ENCODE peak calls at places on chromosomes 12 and 14, in five cellular contexts. Z is heart left ventricle, N is body of pancreas, J is stomach, I is esophagus squamous epithelium. R is an unnamed sample.
A peak's percentile ranks its signal among the peaks of the same experiment; 100 is the strongest.

GRCh38 chr14:95516554-95517209 is at the start of gene SYNE3:
- DNase-seq in Z (peak; percentile 88), N (peak; percentile 50), J (peak; percentile 66), I (no peak), R (no peak)

GRCh38 chr12:8078400-8078799 is 3.7 kb upstream of the NECAP1 start:
- DNase-seq in Z (no peak), N (peak; percentile 23), J (no peak), I (no peak), R (no peak)

GRCh38 chr14:91367173-91368171 is 50.1 kb downstream of the CCDC88C start:
- DNase-seq in Z (no peak), N (peak; percentile 65), J (peak; percentile 85), I (no peak), R (no peak)

GRCh38 chr14:60091550-60092511 is at the start of gene PCNX4:
- DNase-seq in Z (peak; percentile 97), N (peak; percentile 98), J (peak; percentile 97), I (peak; percentile 88), R (peak; percentile 98)

GRCh38 chr12:78037707-78038106 is 207.0 kb downstream of the NAV3 start:
- DNase-seq in Z (no peak), N (no peak), J (no peak), I (no peak), R (no peak)

GRCh38 chr12:26572131-26572530 is 260.9 kb downstream of the ITPR2 start:
- DNase-seq in Z (no peak), N (no peak), J (no peak), I (no peak), R (no peak)

GRCh38 chr14:80356413-80356812 is 145.1 kb upstream of the DIO2 start:
- DNase-seq in Z (no peak), N (peak; percentile 18), J (no peak), I (no peak), R (no peak)

GRCh38 chr12:38102197-38102596 is 214.4 kb upstream of the ALG10B start:
- DNase-seq in Z (no peak), N (no peak), J (no peak), I (no peak), R (no peak)

GRCh38 chr12:39443704-39444234 is 849 bp upstream of the KIF21A start:
- DNase-seq in Z (no peak), N (no peak), J (no peak), I (no peak), R (no peak)

GRCh38 chr12:42684171-42685071 is 94.9 kb upstream of the PRICKLE1 start:
- DNase-seq in Z (no peak), N (no peak), J (no peak), I (no peak), R (no peak)

GRCh38 chr12:76183459-76184186 is 99.1 kb upstream of the NAP1L1 start:
- DNase-seq in Z (no peak), N (peak; percentile 5), J (no peak), I (no peak), R (peak; percentile 16)

GRCh38 chr14:69658664-69659261 is 47.4 kb downstream of the SUSD6 start:
- DNase-seq in Z (no peak), N (no peak), J (no peak), I (no peak), R (no peak)

GRCh38 chr12:57751432-57751787 is 700 bp downstream of the CDK4 start:
- DNase-seq in Z (no peak), N (no peak), J (no peak), I (no peak), R (no peak)

GRCh38 chr14:105336477-105337287 is 22.1 kb downstream of the PACS2 start:
- DNase-seq in Z (no peak), N (no peak), J (no peak), I (no peak), R (no peak)

GRCh38 chr12:31370645-31371620 is 45.0 kb upstream of the SINHCAF start:
- DNase-seq in Z (no peak), N (no peak), J (no peak), I (no peak), R (no peak)

GRCh38 chr12:51921017-51921725 is 13.9 kb downstream of the ACVRL1 start:
- DNase-seq in Z (no peak), N (no peak), J (no peak), I (no peak), R (no peak)

GRCh38 chr14:56215180-56215579 is 97.0 kb downstream of the PELI2 start:
- DNase-seq in Z (no peak), N (no peak), J (no peak), I (no peak), R (no peak)

GRCh38 chr14:64337901-64338615 is 43.9 kb upstream of the ESR2 start:
- DNase-seq in Z (peak; percentile 56), N (peak; percentile 65), J (peak; percentile 31), I (no peak), R (peak; percentile 37)

GRCh38 chr14:55892906-55893305 is 225.3 kb upstream of the PELI2 start:
- DNase-seq in Z (no peak), N (no peak), J (no peak), I (no peak), R (no peak)

GRCh38 chr12:6847676-6848075 is 3.4 kb downstream of the CDCA3 start:
- DNase-seq in Z (no peak), N (no peak), J (no peak), I (no peak), R (no peak)

GRCh38 chr12:1350055-1350933 is 244.1 kb downstream of the FBXL14 start:
- DNase-seq in Z (no peak), N (no peak), J (no peak), I (no peak), R (no peak)

GRCh38 chr14:36105401-36105800 is 71.1 kb downstream of the PTCSC3 start:
- DNase-seq in Z (no peak), N (no peak), J (no peak), I (no peak), R (no peak)

GRCh38 chr12:53530920-53531319 is 23.6 kb upstream of the NPFF start:
- DNase-seq in Z (no peak), N (no peak), J (no peak), I (no peak), R (no peak)

DNA sequence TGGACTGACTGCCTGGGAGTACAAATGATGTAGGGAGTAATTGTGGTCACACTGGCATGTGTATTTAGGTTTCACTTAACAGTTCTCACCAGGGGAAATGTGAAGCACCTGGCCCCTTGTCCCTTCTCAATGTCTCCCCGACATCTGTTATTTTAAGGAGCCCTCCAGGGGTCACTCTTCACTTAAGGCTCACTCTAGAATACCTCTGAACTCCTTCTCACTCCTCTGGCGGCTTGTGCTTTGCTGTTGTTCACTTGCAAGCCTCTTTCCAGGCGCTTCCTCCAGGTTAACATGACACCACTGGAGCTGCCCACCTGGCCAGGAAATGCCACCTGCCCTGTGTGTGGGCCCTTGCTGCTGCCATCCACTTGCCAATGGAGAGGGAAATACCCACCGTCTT is 56.5 kb upstream of the GZMB start:
- DNase-seq in Z (no peak), N (no peak), J (no peak), I (no peak), R (no peak)
- TF ChIP-seq POLR2A in Z (no peak), N (no peak), J (no peak), I (no peak), R (no peak)

DNA sequence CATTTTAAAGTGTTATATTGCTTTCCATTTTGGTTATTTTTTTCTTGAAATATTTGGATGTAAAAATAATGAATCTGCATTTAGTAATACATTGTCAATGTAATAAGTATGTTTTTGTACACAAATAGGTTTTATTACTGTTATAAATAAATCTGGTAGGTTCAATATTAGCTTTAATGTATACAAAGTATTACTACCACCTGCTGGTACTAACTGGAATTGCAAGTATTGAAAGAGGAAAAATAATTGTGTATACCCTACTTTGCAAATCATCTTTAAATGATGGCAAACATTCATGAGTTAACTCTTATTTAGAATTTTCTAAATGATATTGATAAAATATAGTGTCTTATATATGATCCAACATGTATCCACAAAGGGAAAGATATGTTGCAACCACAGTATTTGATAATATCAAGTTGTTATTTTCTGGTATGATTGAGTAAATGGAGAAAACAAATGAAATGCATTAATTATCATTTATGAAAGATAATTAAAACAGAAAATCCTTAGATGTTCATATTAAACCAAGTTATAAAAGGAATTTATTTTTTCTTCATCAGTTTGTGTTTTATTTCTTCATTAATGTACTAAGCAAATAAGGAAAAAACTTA is 3.2 kb downstream of the OR4K2 start:
- DNase-seq in Z (no peak), N (no peak), J (no peak), I (no peak), R (no peak)
- TF ChIP-seq CTCF in Z (peak; percentile 51), N (peak; percentile 32), J (peak; percentile 43), I (peak; percentile 36), R (no peak)

DNA sequence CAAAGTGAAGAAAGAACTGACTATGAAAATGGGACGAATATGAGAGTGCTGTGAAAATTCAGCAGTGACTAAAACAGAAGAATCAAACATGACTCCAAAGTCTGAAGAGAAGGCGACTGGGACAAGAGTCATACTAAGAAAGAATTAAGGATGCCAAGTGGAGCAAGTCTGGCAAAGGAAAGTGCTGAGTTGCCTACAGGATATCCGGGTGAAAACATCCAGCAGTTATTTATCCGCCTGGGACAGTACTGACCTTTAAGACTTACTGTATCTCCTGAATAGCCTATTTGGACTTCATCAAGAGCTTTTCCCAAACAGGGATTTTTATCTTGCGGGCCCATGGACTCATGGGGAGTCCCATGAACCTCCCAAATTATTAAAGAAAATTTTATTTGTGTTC is 41.1 kb downstream of the KICS2 start:
- DNase-seq in Z (no peak), N (no peak), J (no peak), I (no peak), R (no peak)
- TF ChIP-seq POLR2A in Z (no peak), N (no peak), J (no peak), I (no peak), R (no peak)

DNA sequence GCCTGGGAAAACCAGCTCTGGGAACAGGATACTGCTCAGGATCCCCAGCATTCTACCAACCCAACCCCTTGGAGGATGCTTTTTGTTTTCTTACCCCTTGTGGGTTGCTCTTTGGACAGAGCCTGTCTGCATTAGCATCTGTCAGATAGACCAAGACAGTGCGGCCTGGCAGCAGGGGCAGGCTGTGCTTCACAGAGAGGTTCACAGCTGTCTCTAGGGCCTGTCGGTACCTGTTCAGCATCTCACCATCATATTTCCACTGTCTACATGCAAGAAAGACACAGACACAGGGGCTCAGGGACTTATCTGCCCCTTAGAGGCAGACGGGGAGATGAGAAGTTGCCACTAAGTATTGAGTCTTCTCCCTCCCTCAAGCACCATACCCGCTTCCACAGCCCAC is 21.8 kb downstream of the TEP1 start:
- DNase-seq in Z (no peak), N (no peak), J (no peak), I (no peak), R (no peak)
- TF ChIP-seq CTCF in Z (no peak), N (no peak), J (no peak), I (no peak), R (no peak)

DNA sequence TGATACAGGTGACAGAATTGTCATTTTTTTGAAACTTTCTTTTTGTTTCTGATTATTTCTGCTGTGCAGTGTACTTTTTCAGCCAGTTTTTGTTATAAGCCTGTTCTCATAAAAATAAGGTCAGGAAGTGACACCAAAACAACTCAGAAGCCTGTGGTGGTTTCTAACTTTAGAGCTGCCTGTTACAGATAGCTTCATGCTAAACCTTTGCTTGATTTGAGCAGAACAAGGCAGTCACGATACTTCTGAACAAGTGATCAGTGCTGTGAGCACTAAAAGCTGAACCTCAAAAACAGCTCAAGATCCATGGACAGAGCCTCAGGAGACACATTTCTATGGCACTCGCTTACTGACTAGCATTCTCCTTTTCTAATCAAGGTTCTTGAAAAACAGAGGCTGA is 82.0 kb downstream of the PRKCH start:
- DNase-seq in Z (no peak), N (no peak), J (no peak), I (no peak), R (no peak)
- TF ChIP-seq POLR2A in Z (no peak), N (no peak), J (no peak), I (no peak), R (no peak)

R was measured in uterus.